ENCODE peak calls at places on chromosomes 11 and 22, in four cellular contexts. I is IMR-90, G is heart left ventricle, X is spleen. F is an unnamed sample.

GRCh38 chr11:126029805-126030204 is 32.9 kb downstream of the CDON start:
- DNase-seq in I (no peak), G (no peak), X (no peak), F (no peak)

GRCh38 chr11:31844351-31844750 is 33.2 kb upstream of the PAX6 start:
- DNase-seq in I (no peak), G (no peak), X (no peak), F (no peak)

GRCh38 chr11:81869337-81870065 is 864.2 kb downstream of the FAM181B start:
- DNase-seq in I (no peak), G (no peak), X (peak; percentile 76), F (no peak)

GRCh38 chr11:46363031-46363407 is 15.8 kb downstream of the DGKZ start:
- DNase-seq in I (peak; percentile 67), G (peak; percentile 84), X (peak; percentile 90), F (peak; percentile 81)

GRCh38 chr11:103648670-103649400 is 387.6 kb upstream of the DDI1 start:
- DNase-seq in I (peak; percentile 26), G (no peak), X (no peak), F (no peak)

GRCh38 chr11:1936781-1937615 is 10.1 kb upstream of the MRPL23 start:
- DNase-seq in I (no peak), G (no peak), X (peak; percentile 76), F (peak; percentile 1)

GRCh38 chr11:10673476-10674062 is 20.0 kb downstream of the IRAG1 start:
- DNase-seq in I (peak; percentile 51), G (no peak), X (no peak), F (no peak)

GRCh38 chr11:88103337-88104206 is 71.7 kb downstream of the RAB38 start:
- DNase-seq in I (peak; percentile 58), G (peak; percentile 8), X (no peak), F (no peak)

GRCh38 chr11:70711095-70711910 is 313.0 kb downstream of the CTTN start:
- DNase-seq in I (no peak), G (no peak), X (peak; percentile 74), F (no peak)

GRCh38 chr11:1568451-1568911 is 3.6 kb downstream of the DUSP8 start:
- DNase-seq in I (no peak), G (peak; percentile 10), X (peak; percentile 81), F (no peak)

GRCh38 chr11:13699041-13699440 is 30.6 kb downstream of the FAR1 start:
- DNase-seq in I (no peak), G (no peak), X (no peak), F (no peak)

GRCh38 chr11:69382131-69383128 is 88.5 kb downstream of the MYEOV start:
- DNase-seq in I (no peak), G (peak; percentile 38), X (peak; percentile 75), F (no peak)

GRCh38 chr11:63998558-63999348 is 12.5 kb downstream of the OTUB1 start:
- DNase-seq in I (no peak), G (no peak), X (peak; percentile 85), F (no peak)

GRCh38 chr22:49307071-49307830 is 520.4 kb downstream of the BRD1 start:
- DNase-seq in I (no peak), G (no peak), X (peak; percentile 42), F (no peak)

GRCh38 chr22:20420157-20420842 is 17.3 kb downstream of the SCARF2 start:
- DNase-seq in I (no peak), G (no peak), X (peak; percentile 41), F (no peak)

GRCh38 chr11:8384199-8384821 is 120.6 kb upstream of the LMO1 start:
- DNase-seq in I (no peak), G (no peak), X (peak; percentile 69), F (no peak)

GRCh38 chr11:45777127-45777969 is 27.6 kb upstream of the SLC35C1 start:
- DNase-seq in I (no peak), G (no peak), X (no peak), F (no peak)

GRCh38 chr11:95132956-95133355 is 43.3 kb downstream of the ENDOD1 start:
- DNase-seq in I (no peak), G (no peak), X (no peak), F (no peak)

GRCh38 chr11:25983280-25983679 is 348.6 kb upstream of the ANO3 start:
- DNase-seq in I (no peak), G (no peak), X (no peak), F (no peak)

GRCh38 chr22:30309981-30310672 is 16.6 kb downstream of the TBC1D10A start:
- DNase-seq in I (peak; percentile 72), G (no peak), X (no peak), F (peak; percentile 28)

DNA sequence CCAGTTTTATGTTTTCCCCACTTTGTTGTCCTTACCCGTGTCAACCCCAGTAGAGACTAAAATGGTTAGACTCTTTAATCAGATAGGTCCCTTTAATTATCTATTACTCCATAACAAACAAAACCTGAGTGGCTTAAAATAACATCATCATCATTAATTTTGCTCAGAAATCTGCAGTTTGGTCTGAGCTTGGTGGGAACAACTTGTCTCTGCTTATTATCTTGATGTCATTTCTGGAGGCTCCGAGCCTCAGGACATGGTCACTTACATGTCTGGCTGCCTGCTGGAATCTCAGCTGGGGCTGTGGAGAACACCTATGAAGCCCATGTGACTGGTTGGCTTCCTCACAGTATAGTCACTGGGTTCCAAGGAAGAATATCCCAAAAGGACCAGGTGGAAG is 26.7 kb downstream of the UVRAG start:
- DNase-seq in I (no peak), G (no peak), X (no peak), F (no peak)
- H3K4me3 ChIP-seq in I (no peak overlapping the region), G (no peak overlapping the region), X (no peak overlapping the region), F (no peak overlapping the region)

GRCh38 chr22:46056169-46057041 is 79.4 kb upstream of the WNT7B start:
- DNase-seq in I (no peak), G (no peak), X (peak; percentile 78), F (no peak)
- TF ChIP-seq POLR2A in I (no peak), G (no peak), X (no peak), F (no peak)

DNA sequence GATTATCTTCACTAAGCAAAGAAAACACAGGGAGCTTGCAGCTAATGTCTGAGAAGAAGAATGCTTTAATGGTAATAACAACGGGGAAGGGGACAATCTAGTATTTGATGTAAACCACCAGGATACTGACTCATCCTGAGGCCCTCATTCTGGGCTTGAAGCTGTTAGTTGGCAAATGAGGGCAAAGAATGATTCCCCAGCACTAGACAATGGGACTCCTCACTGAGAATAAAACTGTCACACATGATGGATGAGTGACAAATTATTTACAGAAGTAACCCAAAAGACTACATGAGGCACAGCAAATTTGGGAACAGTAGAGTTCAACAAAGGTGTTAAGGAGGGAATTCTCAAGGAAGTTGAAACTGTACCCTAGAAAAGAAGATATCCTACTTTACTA is 76.3 kb downstream of the FAM168A start:
- DNase-seq in I (peak; percentile 54), G (no peak), X (no peak), F (no peak)
- H3K4me3 ChIP-seq in I (no peak overlapping the region), G (no peak overlapping the region), X (no peak overlapping the region), F (no peak overlapping the region)

GRCh38 chr22:35648066-35649025 is at the start of gene APOL6:
- DNase-seq in I (peak; percentile 76), G (peak; percentile 51), X (peak; percentile 81), F (peak; percentile 16)
- TF ChIP-seq POLR2A in I (peak; percentile 26), G (peak; percentile 16), X (no peak), F (no peak)

GRCh38 chr11:122202951-122203456 is 87.0 kb upstream of the BLID start:
- DNase-seq in I (peak; percentile 71), G (peak; percentile 66), X (peak; percentile 84), F (peak; percentile 63)
- H3K4me3 ChIP-seq in I (peak overlapping the region; percentile 54), G (peak overlapping the region; percentile 35), X (no peak overlapping the region), F (peak overlapping the region; percentile 17)

DNA sequence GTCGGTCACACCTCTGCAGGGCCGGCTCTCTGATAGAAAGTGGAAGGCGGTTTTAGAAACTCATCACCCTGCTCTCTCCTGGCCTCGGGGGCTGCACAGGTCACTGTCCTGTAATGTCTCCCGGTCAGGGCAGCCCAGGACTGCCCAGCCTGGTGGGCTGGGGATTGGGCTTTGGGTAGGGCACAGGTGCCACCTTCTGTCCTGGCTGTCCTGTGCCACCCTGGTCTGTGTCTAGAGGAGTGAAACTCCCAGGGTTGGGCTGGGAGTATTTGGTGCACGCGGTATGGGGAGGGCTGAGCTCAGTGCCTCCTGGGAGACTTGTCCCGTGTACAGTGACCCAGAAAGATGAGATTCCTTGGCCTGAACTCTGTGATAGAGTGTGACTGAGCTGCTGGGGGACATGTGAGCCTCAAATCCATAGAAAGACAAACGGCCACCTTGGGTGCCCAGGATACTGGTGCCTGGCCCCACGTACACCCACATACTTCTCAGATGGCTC is 17.8 kb downstream of the SART1 start:
- DNase-seq in I (no peak), G (no peak), X (no peak), F (peak; percentile 17)
- TF ChIP-seq POLR2A in I (no peak), G (no peak), X (no peak), F (no peak)

GRCh38 chr11:61891331-61892084 is at the start of gene FADS3:
- DNase-seq in I (peak; percentile 69), G (peak; percentile 92), X (peak; percentile 94), F (peak; percentile 92)
- H3K4me3 ChIP-seq in I (peak within 1 kb of the TSS; percentile 63), G (peak within 1 kb of the TSS; percentile 97), X (peak within 1 kb of the TSS; percentile 76), F (peak within 1 kb of the TSS; percentile 95)

GRCh38 chr11:62888406-62888805 is 7.7 kb downstream of the SLC3A2 start:
- DNase-seq in I (no peak), G (no peak), X (no peak), F (no peak)
- TF ChIP-seq POLR2A in I (no peak), G (no peak), X (no peak), F (no peak)

DNA sequence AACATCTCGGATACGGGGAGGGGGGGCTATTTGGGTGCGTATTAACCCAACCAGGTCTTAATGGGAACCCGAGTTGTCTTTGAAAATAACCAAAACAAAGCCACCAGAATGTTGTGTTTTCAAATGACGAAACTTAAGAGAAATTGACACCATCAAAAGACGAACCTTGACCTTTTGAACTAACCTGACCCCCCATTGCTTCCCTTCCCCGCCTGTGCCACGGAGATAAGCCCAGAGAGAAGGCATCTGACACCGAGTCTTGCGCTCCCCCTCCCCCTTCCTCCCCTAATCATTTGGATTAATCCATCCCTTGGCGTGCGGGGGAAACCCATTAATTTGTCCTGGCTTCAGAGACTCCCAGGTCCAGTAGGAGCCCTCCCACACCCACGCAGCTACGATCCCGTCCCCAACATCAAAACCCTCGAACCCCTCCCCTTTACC is 4.5 kb upstream of the GCAT start:
- DNase-seq in I (no peak), G (no peak), X (no peak), F (no peak)
- H3K4me3 ChIP-seq in I (no peak overlapping the region), G (peak overlapping the region; percentile 67), X (no peak overlapping the region), F (peak overlapping the region; percentile 75)

GRCh38 chr22:42662114-42663021 is 13.2 kb upstream of the CYB5R3 start:
- DNase-seq in I (peak; percentile 53), G (peak; percentile 81), X (peak; percentile 95), F (peak; percentile 75)
- TF ChIP-seq POLR2A in I (peak; percentile 63), G (no peak), X (no peak), F (no peak)